ENCODE peak calls at places on chromosome 14, in ten cellular contexts. D, H, V, K, R, O, Y, J, W and Z are unnamed samples.

GRCh38 chr14:56181666-56182065 is 63.5 kb downstream of the PELI2 start:
- DNase-seq in D (no peak), H (no peak), V (no peak), K (no peak), R (no peak), O (no peak), Y (no peak), J (no peak), W (no peak), Z (no peak)

GRCh38 chr14:23828611-23829010 is 125.0 kb upstream of the DHRS4 start:
- DNase-seq in D (no peak), H (no peak), V (no peak), K (no peak), R (no peak), O (no peak), Y (no peak), J (no peak), W (no peak), Z (no peak)

GRCh38 chr14:103716091-103716801 is 636 bp downstream of the ZFYVE21 start:
- DNase-seq in D (no peak), H (no peak), V (no peak), K (no peak), R (peak; percentile 93), O (no peak), Y (peak; percentile 52), J (peak; percentile 64), W (no peak), Z (no peak)

GRCh38 chr14:29710015-29710414 is 217.6 kb downstream of the PRKD1 start:
- DNase-seq in D (no peak), H (no peak), V (no peak), K (no peak), R (no peak), O (no peak), Y (no peak), J (no peak), W (no peak), Z (no peak)

GRCh38 chr14:91038439-91038838 is 22.0 kb downstream of the RPS6KA5 start:
- DNase-seq in D (no peak), H (peak; percentile 71), V (no peak), K (no peak), R (no peak), O (no peak), Y (peak; percentile 41), J (no peak), W (no peak), Z (no peak)

GRCh38 chr14:65832431-65833253 is 420.1 kb downstream of the FUT8 start:
- DNase-seq in D (peak; percentile 4), H (peak; percentile 11), V (no peak), K (no peak), R (no peak), O (no peak), Y (no peak), J (no peak), W (no peak), Z (no peak)

GRCh38 chr14:58107947-58108552 is 44.0 kb downstream of the ARMH4 start:
- DNase-seq in D (peak; percentile 40), H (peak; percentile 64), V (peak; percentile 37), K (peak; percentile 27), R (no peak), O (peak; percentile 52), Y (no peak), J (no peak), W (peak; percentile 49), Z (peak; percentile 7)

GRCh38 chr14:105883066-105884005 is 357.0 kb downstream of the TMEM121 start:
- DNase-seq in D (no peak), H (no peak), V (no peak), K (peak; percentile 5), R (peak; percentile 41), O (no peak), Y (peak; percentile 5), J (peak; percentile 20), W (no peak), Z (no peak)

GRCh38 chr14:73784065-73784987 is 67.3 kb upstream of the PTGR2 start:
- DNase-seq in D (no peak), H (peak; percentile 56), V (no peak), K (no peak), R (peak; percentile 70), O (no peak), Y (no peak), J (no peak), W (peak; percentile 51), Z (no peak)

GRCh38 chr14:78029471-78030372 is 140.5 kb upstream of the NRXN3 start:
- DNase-seq in D (no peak), H (no peak), V (no peak), K (no peak), R (no peak), O (no peak), Y (no peak), J (no peak), W (no peak), Z (no peak)

GRCh38 chr14:103094406-103095209 is at the start of gene EXOC3L4:
- DNase-seq in D (no peak), H (no peak), V (no peak), K (no peak), R (no peak), O (no peak), Y (no peak), J (peak; percentile 67), W (no peak), Z (no peak)

GRCh38 chr14:106507354-106507753 is 981.0 kb downstream of the TMEM121 start:
- DNase-seq in D (no peak), H (no peak), V (no peak), K (no peak), R (no peak), O (no peak), Y (no peak), J (no peak), W (no peak), Z (no peak)

GRCh38 chr14:106268013-106268727 is 741.8 kb downstream of the TMEM121 start:
- DNase-seq in D (no peak), H (no peak), V (no peak), K (peak; percentile 91), R (peak; percentile 87), O (no peak), Y (no peak), J (no peak), W (no peak), Z (no peak)

GRCh38 chr14:64713677-64714076 is 9.5 kb downstream of the PLEKHG3 start:
- DNase-seq in D (no peak), H (no peak), V (no peak), K (no peak), R (no peak), O (no peak), Y (no peak), J (no peak), W (no peak), Z (no peak)

GRCh38 chr14:30227871-30228270 is 300.2 kb upstream of the PRKD1 start:
- DNase-seq in D (peak; percentile 28), H (peak; percentile 68), V (peak; percentile 32), K (no peak), R (no peak), O (no peak), Y (peak; percentile 35), J (no peak), W (peak; percentile 48), Z (no peak)

GRCh38 chr14:37600880-37601741 is 5.7 kb downstream of the TTC6 start:
- DNase-seq in D (no peak), H (no peak), V (no peak), K (no peak), R (no peak), O (no peak), Y (no peak), J (peak; percentile 70), W (no peak), Z (no peak)

GRCh38 chr14:37598973-37599526 is 3.6 kb downstream of the TTC6 start:
- DNase-seq in D (no peak), H (no peak), V (no peak), K (no peak), R (no peak), O (no peak), Y (no peak), J (no peak), W (no peak), Z (no peak)

GRCh38 chr14:37601849-37602248 is 6.4 kb downstream of the TTC6 start:
- DNase-seq in D (no peak), H (no peak), V (no peak), K (no peak), R (no peak), O (no peak), Y (no peak), J (no peak), W (no peak), Z (no peak)

GRCh38 chr14:37598085-37598972 is 2.9 kb downstream of the TTC6 start:
- DNase-seq in D (no peak), H (no peak), V (no peak), K (no peak), R (no peak), O (no peak), Y (no peak), J (no peak), W (peak; percentile 67), Z (no peak)

GRCh38 chr14:37599527-37600368 is 4.3 kb downstream of the TTC6 start:
- DNase-seq in D (no peak), H (no peak), V (no peak), K (no peak), R (no peak), O (no peak), Y (no peak), J (no peak), W (no peak), Z (no peak)
- H3K27me3 ChIP-seq in D (peaks cover 90% of the 10 kb centered on the region), H (peaks cover 88% of the 10 kb centered on the region), V (peaks cover 87% of the 10 kb centered on the region), K (peaks cover 46% of the 10 kb centered on the region), R (peaks cover 75% of the 10 kb centered on the region), O (peaks cover 10% of the 10 kb centered on the region), Y (peaks cover 98% of the 10 kb centered on the region), J (no peaks in the 10 kb centered on the region), W (no peaks in the 10 kb centered on the region), Z (peaks cover 76% of the 10 kb centered on the region)

DNA sequence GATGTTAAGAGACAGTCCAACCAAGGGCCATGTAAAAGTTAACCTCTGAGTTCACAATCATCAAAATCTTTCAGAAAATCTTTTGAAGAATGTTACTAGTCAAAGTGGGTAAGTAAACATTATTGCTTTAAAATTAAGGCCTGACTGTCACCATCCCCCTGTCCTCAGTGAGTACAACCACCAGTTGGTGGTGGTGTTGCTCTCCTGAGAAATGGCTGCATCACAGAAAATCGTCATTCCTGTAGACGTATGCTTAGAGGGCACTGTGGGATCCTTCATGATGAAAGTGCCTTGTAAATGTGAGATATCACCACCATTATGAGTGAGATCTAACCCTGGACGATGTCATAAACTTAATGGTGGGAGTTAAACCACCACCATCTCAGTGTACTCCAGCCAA is 451.2 kb downstream of the RPS29 start:
- DNase-seq in D (no peak), H (no peak), V (no peak), K (no peak), R (no peak), O (peak; percentile 0), Y (no peak), J (no peak), W (no peak), Z (no peak)
- TF ChIP-seq CTCF in D (no peak), H (no peak), V (no peak), K (no peak), R (no peak), O (peak; percentile 9), Y (no peak), J (no peak), W (no peak), Z (no peak)

GRCh38 chr14:63438065-63438757 is 105.0 kb downstream of the PPP2R5E start:
- DNase-seq in D (peak; percentile 88), H (peak; percentile 96), V (peak; percentile 73), K (no peak), R (no peak), O (peak; percentile 15), Y (peak; percentile 33), J (peak; percentile 81), W (peak; percentile 96), Z (peak; percentile 83)
- H3K4me3 ChIP-seq in D (no peak overlapping the region), H (no peak overlapping the region), V (no peak overlapping the region), K (no peak overlapping the region), R (peak overlapping the region; percentile 22), O (no peak overlapping the region), Y (peak overlapping the region; percentile 30), J (peak overlapping the region; percentile 20), W (peak overlapping the region; percentile 53), Z (peak overlapping the region; percentile 19)

GRCh38 chr14:36264595-36264994 is 55.8 kb downstream of the MBIP start:
- DNase-seq in D (no peak), H (no peak), V (no peak), K (no peak), R (no peak), O (no peak), Y (no peak), J (no peak), W (no peak), Z (no peak)
- H3K27me3 ChIP-seq in D (no peaks in the 10 kb centered on the region), H (peaks cover 2% of the 10 kb centered on the region), V (no peaks in the 10 kb centered on the region), K (no peaks in the 10 kb centered on the region), R (no peaks in the 10 kb centered on the region), O (no peaks in the 10 kb centered on the region), Y (no peaks in the 10 kb centered on the region), J (no peaks in the 10 kb centered on the region), W (no peaks in the 10 kb centered on the region), Z (no peaks in the 10 kb centered on the region)